ENCODE peak calls at places on chromosomes 11 and 22, in five cellular contexts. E, I, W, H and C are unnamed samples.

GRCh38 chr11:34427171-34427805 is 11.4 kb upstream of the CAT start:
- DNase-seq in W (no peak), I (no peak), E (no peak), H (no peak), C (peak; percentile 63)

GRCh38 chr22:25452116-25452700 is 112.3 kb upstream of the GRK3 start:
- DNase-seq in I (no peak), E (no peak), W (no peak), H (no peak), C (no peak)

GRCh38 chr11:65640483-65641207 is 2.7 kb downstream of the SIPA1 start:
- DNase-seq in H (peak; percentile 66), W (peak; percentile 59), E (peak; percentile 62), I (no peak), C (no peak)

GRCh38 chr22:40220316-40221054 is 42.8 kb downstream of the TNRC6B start:
- DNase-seq in H (peak; percentile 9), W (no peak), I (no peak), E (no peak), C (no peak)

GRCh38 chr11:65944191-65944590 is 1.1 kb upstream of the TSGA10IP start:
- DNase-seq in E (no peak), I (no peak), H (no peak), W (no peak), C (no peak)

GRCh38 chr11:77842451-77843121 is 21.6 kb downstream of the AAMDC start:
- DNase-seq in E (no peak), I (no peak), W (no peak), H (no peak), C (no peak)

GRCh38 chr22:49188591-49188990 is 639.1 kb downstream of the BRD1 start:
- DNase-seq in W (no peak), H (no peak), I (no peak), E (no peak), C (no peak)

GRCh38 chr11:24082860-24083259 is 414.0 kb upstream of the LUZP2 start:
- DNase-seq in I (no peak), W (no peak), E (no peak), H (no peak), C (no peak)

GRCh38 chr22:24189249-24190158 is 8.2 kb downstream of the SUSD2 start:
- DNase-seq in H (peak; percentile 74), I (no peak), E (peak; percentile 73), W (peak; percentile 84), C (peak; percentile 80)

GRCh38 chr11:27861706-27862430 is 161.6 kb upstream of the BDNF start:
- DNase-seq in H (peak; percentile 67), E (no peak), I (no peak), W (no peak), C (peak; percentile 52)

GRCh38 chr11:74646215-74646614 is 53.8 kb downstream of the POLD3 start:
- DNase-seq in E (no peak), I (no peak), H (no peak), W (no peak), C (no peak)

GRCh38 chr11:64436025-64436424 is 77.1 kb downstream of the RPS6KA4 start:
- DNase-seq in H (no peak), I (no peak), W (no peak), E (no peak), C (no peak)

GRCh38 chr11:130166457-130166784 is 6.8 kb downstream of the ST14 start:
- DNase-seq in H (peak; percentile 93), I (no peak), E (peak; percentile 78), W (peak; percentile 49), C (peak; percentile 80)

GRCh38 chr11:34613462-34614183 is 7.3 kb upstream of the EHF start:
- DNase-seq in I (no peak), W (no peak), H (no peak), E (no peak), C (no peak)

GRCh38 chr11:34680918-34681554 is 60.1 kb downstream of the EHF start:
- DNase-seq in I (no peak), E (no peak), H (peak; percentile 37), W (no peak), C (no peak)

DNA sequence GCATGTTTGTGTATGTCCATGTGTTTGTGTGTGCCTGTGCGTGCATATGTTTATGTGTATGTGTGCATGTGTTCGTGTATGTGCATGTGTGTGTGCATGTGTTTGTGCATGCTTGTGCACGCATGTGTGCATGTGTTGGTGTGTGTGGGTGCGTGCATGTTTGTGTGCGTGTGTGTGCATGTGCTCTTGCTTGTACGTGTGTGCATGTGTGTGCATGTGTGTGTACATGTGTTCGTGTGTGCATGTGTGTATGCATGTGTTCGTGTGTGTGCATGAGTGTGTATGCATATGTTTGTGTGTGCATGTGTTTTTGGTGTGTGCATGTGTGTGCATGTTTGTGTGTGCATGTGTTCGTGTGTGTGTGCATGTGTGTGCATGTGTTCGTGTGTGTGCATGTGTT is 63.4 kb downstream of the TSPAN18 start:
- DNase-seq in I (no peak), W (no peak), H (no peak), E (no peak), C (no peak)
- H3K4me1 ChIP-seq in I (no peaks in the 10 kb centered on the region), W (no peaks in the 10 kb centered on the region), H (peaks cover 19% of the 10 kb centered on the region), E (no peaks in the 10 kb centered on the region), C (peaks cover 11% of the 10 kb centered on the region)

GRCh38 chr11:8863838-8864237 is 47.2 kb upstream of the AKIP1 start:
- DNase-seq in H (no peak), W (no peak), I (no peak), E (no peak), C (no peak)
- H3K4me1 ChIP-seq in H (no peaks in the 10 kb centered on the region), W (peaks cover 3% of the 10 kb centered on the region), I (no peaks in the 10 kb centered on the region), E (peaks cover 28% of the 10 kb centered on the region), C (peaks cover 20% of the 10 kb centered on the region)

DNA sequence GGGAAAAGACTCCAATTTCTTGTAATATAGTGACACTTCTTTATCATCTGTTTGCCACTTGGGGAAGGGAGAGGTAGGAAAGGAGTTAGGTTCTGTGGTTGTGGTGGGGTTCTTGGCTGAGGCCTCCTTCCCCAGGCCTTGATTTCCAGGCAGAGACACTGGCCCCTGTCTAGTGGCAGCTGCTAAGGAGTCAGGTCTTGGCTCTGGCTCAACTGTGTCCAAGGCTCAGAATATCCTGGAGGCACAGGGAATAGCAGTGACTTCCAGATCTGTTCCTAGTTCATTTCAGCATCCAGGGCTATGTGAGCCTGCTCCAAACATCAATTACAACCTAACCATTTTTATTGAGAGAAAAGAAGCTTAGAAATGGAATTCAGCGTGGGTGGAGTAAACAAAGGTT is 29.5 kb downstream of the PPFIBP2 start:
- DNase-seq in I (no peak), W (no peak), H (no peak), E (no peak), C (no peak)
- H3K4me1 ChIP-seq in I (peaks cover 3% of the 10 kb centered on the region), W (peaks cover 13% of the 10 kb centered on the region), H (peaks cover 6% of the 10 kb centered on the region), E (peaks cover 8% of the 10 kb centered on the region), C (peaks cover 24% of the 10 kb centered on the region)

DNA sequence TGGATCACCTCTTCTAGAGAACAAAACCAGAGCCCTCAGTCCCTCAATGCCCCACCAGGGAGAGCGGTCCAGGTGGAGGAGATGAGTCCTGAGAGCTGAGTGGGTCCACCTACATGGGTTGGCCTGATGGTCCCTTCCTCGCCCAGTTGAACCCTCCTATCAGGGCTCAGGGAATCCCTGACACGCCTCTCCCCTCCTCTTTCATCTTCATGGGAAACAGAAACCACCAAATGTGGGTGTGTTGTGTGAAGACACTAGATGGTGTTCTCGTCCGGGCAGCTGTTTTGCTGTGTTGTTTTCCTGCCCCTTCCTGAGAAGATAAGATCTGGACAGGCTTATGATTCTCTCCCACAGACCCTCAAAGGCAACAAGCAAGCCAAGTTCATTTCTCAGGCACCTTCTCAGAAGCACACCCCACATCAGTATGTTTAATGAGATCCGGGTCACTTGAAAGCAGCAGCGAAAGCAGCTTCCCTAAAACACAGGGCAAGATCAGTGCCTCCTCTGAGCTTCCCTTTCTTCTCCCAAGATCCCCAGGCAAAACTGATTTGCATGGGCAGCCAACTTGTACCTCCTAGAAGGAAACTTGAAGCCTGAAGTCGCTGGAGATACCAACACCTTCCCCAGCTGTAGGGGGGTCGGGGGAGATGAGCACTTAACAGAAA is 35.3 kb upstream of the POU2AF1 start:
- DNase-seq in H (no peak), I (no peak), W (no peak), E (peak; percentile 30), C (no peak)
- H3K4me1 ChIP-seq in H (no peaks in the 10 kb centered on the region), I (peaks cover 7% of the 10 kb centered on the region), W (peaks cover 21% of the 10 kb centered on the region), E (peaks cover 30% of the 10 kb centered on the region), C (peaks cover 9% of the 10 kb centered on the region)

DNA sequence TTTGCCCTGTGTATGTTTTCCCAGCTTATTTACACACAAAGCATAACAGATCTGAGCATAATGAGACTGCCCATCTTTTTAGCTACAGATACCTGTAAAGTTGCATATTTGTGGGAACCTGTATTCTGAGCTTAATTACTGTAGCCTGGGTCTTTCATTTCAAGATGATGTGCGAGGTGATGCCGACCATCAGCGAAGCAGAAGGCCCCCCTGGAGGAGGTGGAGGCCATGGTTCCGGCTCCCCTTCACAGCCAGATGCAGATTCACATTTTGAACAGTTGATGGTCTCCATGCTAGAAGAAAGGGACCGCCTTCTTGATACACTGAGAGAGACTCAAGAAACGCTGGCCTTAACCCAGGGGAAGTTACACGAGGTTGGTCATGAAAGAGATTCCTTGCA is 1.5 kb downstream of the PPFIA1 start:
- DNase-seq in W (no peak), E (no peak), H (no peak), I (no peak), C (no peak)
- H3K4me1 ChIP-seq in W (peaks cover 18% of the 10 kb centered on the region), E (peaks cover 32% of the 10 kb centered on the region), H (peaks cover 42% of the 10 kb centered on the region), I (peaks cover 7% of the 10 kb centered on the region), C (peaks cover 11% of the 10 kb centered on the region)

GRCh38 chr11:111439905-111440304 is 60.8 kb upstream of the POU2AF1 start:
- DNase-seq in W (no peak), I (no peak), H (no peak), E (no peak), C (no peak)

GRCh38 chr11:111440416-111441205 is 61.5 kb upstream of the POU2AF1 start:
- DNase-seq in H (no peak), E (no peak), I (no peak), W (no peak), C (no peak)

GRCh38 chr11:111435046-111435698 is 56.1 kb upstream of the POU2AF1 start:
- DNase-seq in E (no peak), I (no peak), W (no peak), H (no peak), C (no peak)

GRCh38 chr11:111438846-111439520 is 59.9 kb upstream of the POU2AF1 start:
- DNase-seq in E (peak; percentile 50), I (no peak), W (no peak), H (no peak), C (no peak)

GRCh38 chr11:111438168-111438567 is 59.1 kb upstream of the POU2AF1 start:
- DNase-seq in E (no peak), W (no peak), H (no peak), I (no peak), C (no peak)
- H3K4me1 ChIP-seq in E (peaks cover 28% of the 10 kb centered on the region), W (peaks cover 16% of the 10 kb centered on the region), H (no peaks in the 10 kb centered on the region), I (peaks cover 5% of the 10 kb centered on the region), C (peaks cover 4% of the 10 kb centered on the region)